ENCODE peak calls at places on chromosomes 4 and X, in nine cellular contexts. A is spleen, E is transverse colon, Q is prostate gland, S is suprapubic skin, K is uterus, M is tibial nerve, X is right lobe of liver, P is HCT116. Y is an unnamed sample. For H3K9me3, the result is how much of the 10 kb centered on the place peaks cover.

GRCh38 chr4:67587156-67587555 is 28.6 kb downstream of the STAP1 start:
- DNase-seq in A (no peak), E (no peak), Q (no peak), S (no peak), K (no peak), M (no peak), X (no peak), P (no peak), Y (peak)

GRCh38 chr4:93261207-93261606 is 567.3 kb upstream of the ATOH1 start:
- DNase-seq in A (no peak), E (no peak), Q (no peak), S (no peak), K (no peak), M (no peak), X (no peak), P (no peak), Y (no peak)

GRCh38 chr4:110452546-110452945 is 23.4 kb upstream of the ENPEP start:
- DNase-seq in A (no peak), E (no peak), Q (no peak), S (no peak), K (no peak), M (no peak), X (no peak), P (no peak), Y (no peak)

GRCh38 chr4:74158561-74159396 is 861 bp downstream of the MTHFD2L start:
- DNase-seq in A (no peak), E (no peak), Q (no peak), S (no peak), K (no peak), M (no peak), X (no peak), P (no peak), Y (no peak)

GRCh38 chrX:103831342-103831802 is 685 bp downstream of the RAB9B start:
- DNase-seq in A (no peak), E (no peak), Q (no peak), S (no peak), K (no peak), M (no peak), X (no peak), P (no peak), Y (no peak)

GRCh38 chr4:244471-244870 is 60.8 kb downstream of the ZNF732 start:
- DNase-seq in A (no peak), E (peak), Q (no peak), S (no peak), K (peak), M (no peak), X (no peak), P (peak), Y (peak)

GRCh38 chr4:87220094-87220831 is at the start of gene KLHL8:
- DNase-seq in A (peak), E (peak), Q (peak), S (peak), K (peak), M (peak), X (peak), P (peak), Y (peak)

GRCh38 chrX:113545040-113545439 is 704.4 kb upstream of the AMOT start:
- DNase-seq in A (no peak), E (no peak), Q (no peak), S (no peak), K (no peak), M (no peak), X (no peak), P (no peak), Y (no peak)

GRCh38 chr4:83262682-83263081 is 21.9 kb downstream of the COQ2 start:
- DNase-seq in A (no peak), E (no peak), Q (no peak), S (no peak), K (no peak), M (no peak), X (no peak), P (no peak), Y (no peak)

GRCh38 chr4:10031663-10032590 is 10.6 kb upstream of the SLC2A9 start:
- DNase-seq in A (no peak), E (no peak), Q (no peak), S (no peak), K (no peak), M (no peak), X (no peak), P (no peak), Y (no peak)

GRCh38 chrX:1685460-1685859 is 70.6 kb downstream of the ASMT start:
- DNase-seq in A (no peak), E (no peak), Q (no peak), S (no peak), K (no peak), M (no peak), X (no peak), P (no peak), Y (no peak)

GRCh38 chr4:161555689-161556660 is 607.8 kb downstream of the FSTL5 start:
- DNase-seq in A (no peak), E (no peak), Q (no peak), S (no peak), K (no peak), M (no peak), X (no peak), P (no peak), Y (no peak)

GRCh38 chrX:85136409-85136808 is 107.2 kb downstream of the SATL1 start:
- DNase-seq in A (no peak), E (no peak), Q (no peak), S (no peak), K (no peak), M (no peak), X (no peak), P (no peak), Y (no peak)

GRCh38 chrX:17465201-17465600 is 90.2 kb downstream of the NHS start:
- DNase-seq in A (no peak), E (no peak), Q (no peak), S (no peak), K (no peak), M (no peak), X (no peak), P (no peak), Y (no peak)

GRCh38 chr4:145716200-145716599 is 36.3 kb downstream of the C4orf51 start:
- DNase-seq in A (no peak), E (no peak), Q (no peak), S (no peak), K (no peak), M (no peak), X (no peak), P (no peak), Y (no peak)

GRCh38 chrX:68045008-68045577 is 388.2 kb downstream of the OPHN1 start:
- DNase-seq in A (no peak), E (no peak), Q (no peak), S (no peak), K (no peak), M (no peak), X (no peak), P (no peak), Y (peak)

GRCh38 chrX:74449937-74450330 is 28.6 kb downstream of the SLC16A2 start:
- DNase-seq in A (no peak), E (no peak), Q (no peak), S (no peak), K (no peak), M (no peak), X (no peak), P (no peak), Y (no peak)

GRCh38 chrX:26651755-26652154 is 435.8 kb downstream of the MAGEB5 start:
- DNase-seq in A (no peak), E (no peak), Q (no peak), S (no peak), K (no peak), M (no peak), X (no peak), P (no peak), Y (no peak)

GRCh38 chrX:119187298-119187697 is 48.8 kb upstream of the PGRMC1 start:
- DNase-seq in A (no peak), E (no peak), Q (no peak), S (no peak), K (no peak), M (no peak), X (no peak), P (no peak), Y (no peak)

GRCh38 chr4:103996637-103997036 is 276.9 kb upstream of the TACR3 start:
- DNase-seq in A (no peak), E (no peak), Q (peak), S (no peak), K (no peak), M (no peak), X (no peak), P (peak), Y (peak)

GRCh38 chr4:90546114-90546513 is 418.9 kb downstream of the CCSER1 start:
- DNase-seq in A (no peak), E (no peak), Q (no peak), S (no peak), K (no peak), M (no peak), X (no peak), P (no peak), Y (no peak)

GRCh38 chr4:8383451-8384160 is 56.9 kb downstream of the ACOX3 start:
- DNase-seq in A (peak), E (no peak), Q (no peak), S (no peak), K (no peak), M (no peak), X (peak), P (no peak), Y (no peak)

GRCh38 chr4:13108096-13108495 is 376.0 kb downstream of the RAB28 start:
- DNase-seq in A (no peak), E (no peak), Q (no peak), S (no peak), K (no peak), M (no peak), X (no peak), P (no peak), Y (no peak)

GRCh38 chrX:8433296-8434094 is 31.1 kb upstream of the VCX3B start:
- DNase-seq in A (no peak), E (no peak), Q (no peak), S (no peak), K (no peak), M (no peak), X (no peak), P (no peak), Y (no peak)

GRCh38 chrX:6383488-6383887 is 151.4 kb downstream of the VCX3A start:
- DNase-seq in A (no peak), E (no peak), Q (no peak), S (no peak), K (no peak), M (no peak), X (no peak), P (no peak), Y (no peak)

GRCh38 chr4:95672811-95673210 is 124.0 kb upstream of the UNC5C start:
- DNase-seq in A (no peak), E (no peak), Q (no peak), S (no peak), K (no peak), M (no peak), X (no peak), P (no peak), Y (no peak)

GRCh38 chr4:99463566-99463965 is 28.4 kb upstream of the ADH7 start:
- DNase-seq in A (no peak), E (no peak), Q (no peak), S (no peak), K (no peak), M (no peak), X (no peak), P (no peak), Y (no peak)

GRCh38 chr4:156805696-156806095 is 165.9 kb downstream of the PDGFC start:
- DNase-seq in A (no peak), E (no peak), Q (no peak), S (no peak), K (no peak), M (no peak), X (no peak), P (no peak), Y (no peak)

GRCh38 chrX:56800801-56801200 is 71.8 kb downstream of the NBDY start:
- DNase-seq in A (peak), E (peak), Q (no peak), S (peak), K (no peak), M (no peak), X (no peak), P (no peak), Y (no peak)

GRCh38 chr4:175560628-175561027 is 251.4 kb downstream of the GPM6A start:
- DNase-seq in A (no peak), E (no peak), Q (no peak), S (no peak), K (no peak), M (no peak), X (no peak), P (peak), Y (no peak)

GRCh38 chr4:147831452-147832192 is 99.7 kb downstream of the ARHGAP10 start:
- DNase-seq in A (no peak), E (peak), Q (no peak), S (no peak), K (no peak), M (no peak), X (no peak), P (peak), Y (no peak)

GRCh38 chr4:128782875-128783614 is 26.5 kb upstream of the JADE1 start:
- DNase-seq in A (no peak), E (no peak), Q (no peak), S (no peak), K (peak), M (no peak), X (no peak), P (no peak), Y (no peak)

GRCh38 chr4:162164881-162165528 is 1.2 kb upstream of the FSTL5 start:
- DNase-seq in A (no peak), E (no peak), Q (no peak), S (no peak), K (no peak), M (no peak), X (no peak), P (no peak), Y (no peak)

DNA sequence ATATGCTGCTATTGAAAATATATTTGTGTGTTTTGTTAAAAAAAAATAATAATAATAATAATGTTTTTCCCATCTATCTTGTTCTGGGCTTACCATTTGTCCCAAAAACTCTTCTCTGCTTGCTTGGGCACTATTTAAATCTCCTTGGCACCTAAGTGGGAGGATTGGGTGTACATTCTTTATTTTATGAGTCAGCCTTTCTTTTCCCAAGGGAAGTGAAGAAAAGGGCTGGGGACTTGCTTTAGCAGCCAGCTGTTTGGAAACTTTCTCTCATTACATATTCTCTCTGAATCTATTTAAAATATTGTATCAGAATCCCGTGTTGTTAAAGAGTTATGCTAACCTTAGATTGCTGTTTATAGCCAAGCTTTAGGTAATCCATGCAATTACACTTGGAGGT is 2332.4 kb downstream of the ARAP2 start:
- DNase-seq in A (no peak), E (no peak), Q (no peak), S (no peak), K (no peak), M (no peak), X (no peak), P (no peak), Y (no peak)
- H3K9me3 ChIP-seq in A (under half), E (under half), Q (under half), S (under half), K (under half), M (under half), X (under half), P (under half), Y (under half)

GRCh38 chrX:153954618-153955450 is 10.4 kb upstream of the RENBP start:
- DNase-seq in A (peak), E (no peak), Q (no peak), S (no peak), K (no peak), M (no peak), X (no peak), P (no peak), Y (no peak)

GRCh38 chrX:153951683-153952372 is 7.4 kb upstream of the RENBP start:
- DNase-seq in A (peak), E (no peak), Q (no peak), S (no peak), K (no peak), M (no peak), X (no peak), P (no peak), Y (no peak)

GRCh38 chrX:153953342-153953830 is 8.9 kb upstream of the RENBP start:
- DNase-seq in A (peak), E (peak), Q (peak), S (no peak), K (peak), M (peak), X (peak), P (no peak), Y (peak)

GRCh38 chrX:153953892-153954617 is 9.6 kb upstream of the RENBP start:
- DNase-seq in A (peak), E (no peak), Q (no peak), S (no peak), K (no peak), M (no peak), X (no peak), P (no peak), Y (no peak)

DNA sequence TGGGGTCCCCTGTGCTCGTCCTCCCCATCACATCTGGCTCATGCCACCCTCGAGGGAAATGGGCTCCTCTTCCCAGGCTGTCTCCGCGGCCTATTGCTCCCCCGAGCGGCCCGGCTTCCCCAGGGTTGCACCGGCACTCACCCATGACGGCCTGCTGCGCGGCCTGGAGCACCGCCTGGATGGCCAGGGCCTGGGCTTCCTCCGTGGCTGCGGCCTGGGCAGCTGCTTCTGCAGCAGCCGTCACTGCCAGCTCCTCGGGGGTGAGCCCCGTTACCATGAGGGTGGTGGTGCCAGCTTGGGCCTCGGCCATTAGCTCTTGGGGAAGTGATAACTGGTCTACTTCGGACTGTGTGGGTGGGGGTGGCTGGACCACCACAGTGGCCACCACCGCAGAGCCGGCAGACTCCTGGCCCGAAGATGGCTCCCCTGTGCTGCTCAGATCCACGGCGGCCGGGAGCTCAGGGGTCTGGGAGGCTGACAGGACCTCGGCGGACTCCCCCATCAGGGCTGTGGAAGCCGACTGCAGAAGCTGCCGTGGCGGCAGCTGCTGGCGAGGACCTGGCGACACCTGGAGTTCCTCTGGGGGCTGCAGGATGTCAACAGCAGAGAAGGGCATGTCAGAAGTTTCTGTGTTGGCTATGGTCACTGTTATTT is 8.1 kb upstream of the RENBP start:
- DNase-seq in A (peak), E (no peak), Q (no peak), S (no peak), K (no peak), M (no peak), X (no peak), P (no peak), Y (no peak)
- TF ChIP-seq POLR2A in A (no peak), E (no peak), Q (no peak), S (no peak), K (no peak), M (no peak), X (no peak), P (no peak), Y (no peak)

DNA sequence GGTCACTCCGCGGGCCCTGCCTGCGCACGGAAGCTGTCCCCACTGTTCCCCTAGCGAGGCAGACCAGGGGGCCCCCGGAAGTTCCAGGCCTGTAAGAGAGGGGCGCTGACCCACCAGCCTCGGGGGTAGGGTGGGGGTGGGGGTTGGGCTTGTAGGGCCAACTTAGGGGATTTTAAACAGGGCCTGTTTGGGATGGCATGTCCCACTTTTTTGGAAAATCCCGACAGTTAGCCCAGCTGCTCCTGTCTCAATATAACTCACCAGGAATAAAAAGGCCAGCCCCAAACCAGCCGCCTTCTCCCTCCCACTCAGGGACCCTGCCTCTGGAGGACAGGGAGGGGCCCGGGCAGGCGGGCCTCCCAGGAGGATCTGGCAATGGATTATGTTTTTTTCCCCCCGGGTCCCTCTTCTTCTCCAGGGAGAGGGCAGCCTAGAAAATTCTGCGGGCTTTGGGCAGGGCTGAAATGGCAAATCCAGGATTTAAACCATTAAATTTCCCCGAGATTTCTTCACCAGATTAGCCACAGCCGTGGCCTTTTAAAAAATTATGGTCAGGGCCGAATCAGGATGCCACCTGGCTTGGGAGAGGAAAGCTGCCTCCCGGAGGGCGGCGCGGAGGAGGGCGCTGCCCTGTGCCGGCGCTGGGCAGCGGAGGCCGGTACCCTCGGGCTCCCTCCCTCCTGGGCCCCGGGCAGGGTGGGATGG is 959 bp downstream of the PPP2R2C start:
- DNase-seq in A (peak), E (no peak), Q (no peak), S (no peak), K (no peak), M (no peak), X (no peak), P (no peak), Y (no peak)
- H3K4me3 ChIP-seq in A (peak), E (peak), Q (peak), S (peak), K (peak), M (no peak), X (no peak), P (peak), Y (no peak)

GRCh38 chrX:42941671-42942070 is 163.7 kb upstream of the PPP1R2C start:
- DNase-seq in A (no peak), E (no peak), Q (no peak), S (no peak), K (no peak), M (no peak), X (no peak), P (no peak), Y (no peak)

GRCh38 chrX:42948723-42949122 is 170.8 kb upstream of the PPP1R2C start:
- DNase-seq in A (no peak), E (no peak), Q (no peak), S (no peak), K (no peak), M (no peak), X (no peak), P (no peak), Y (no peak)

GRCh38 chrX:42946544-42947223 is 168.7 kb upstream of the PPP1R2C start:
- DNase-seq in A (no peak), E (no peak), Q (no peak), S (no peak), K (no peak), M (no peak), X (no peak), P (no peak), Y (no peak)

GRCh38 chrX:42944381-42944998 is 166.5 kb upstream of the PPP1R2C start:
- DNase-seq in A (no peak), E (no peak), Q (no peak), S (no peak), K (no peak), M (no peak), X (no peak), P (no peak), Y (no peak)

GRCh38 chrX:42943051-42943450 is 165.1 kb upstream of the PPP1R2C start:
- DNase-seq in A (no peak), E (no peak), Q (no peak), S (no peak), K (no peak), M (no peak), X (no peak), P (no peak), Y (no peak)
- H3K9me3 ChIP-seq in A (under half), E (under half), Q (under half), S (under half), K (under half), M (under half), X (under half), P (under half), Y (under half)

Y was measured in body of pancreas.